ENCODE peak calls at places on chromosomes 3 and 15, in nine cellular contexts. One of them, this sample, is unnamed.

GRCh38 chr3:155065537-155065936 is 14.6 kb upstream of the MME start:
- DNase-seq in NCI-H446: no peak
- DNase-seq in HEK293T: no peak
- DNase-seq in NCI-H187 treated with DMSO at 0.1 percent for 48 hours: no peak
- DNase-seq in DMS79 treated with DMSO at 0.1 percent for 48 hours: no peak
- DNase-seq in M059J: peak; percentile 76
- DNase-seq in stimulated activated CD8-positive, alpha-beta memory T cell treated with anti-CD3 and anti-CD28 coated beads, Interleukin-7, amount 100 ng/mL, for 1 hour: no peak
- DNase-seq in pancreas: no peak
- DNase-seq in neural crest cell: no peak
- DNase-seq in this sample: peak; percentile 32

GRCh38 chr3:67109651-67110204 is 111.6 kb downstream of the KBTBD8 start:
- DNase-seq in NCI-H446: peak; percentile 40
- DNase-seq in HEK293T: no peak
- DNase-seq in NCI-H187 treated with DMSO at 0.1 percent for 48 hours: no peak
- DNase-seq in DMS79 treated with DMSO at 0.1 percent for 48 hours: no peak
- DNase-seq in M059J: peak; percentile 47
- DNase-seq in stimulated activated CD8-positive, alpha-beta memory T cell treated with anti-CD3 and anti-CD28 coated beads, Interleukin-7, amount 100 ng/mL, for 1 hour: no peak
- DNase-seq in pancreas: no peak
- DNase-seq in neural crest cell: no peak
- DNase-seq in this sample: peak; percentile 75

GRCh38 chr3:13146643-13147143 is 73.5 kb upstream of the IQSEC1 start:
- DNase-seq in NCI-H446: no peak
- DNase-seq in HEK293T: no peak
- DNase-seq in NCI-H187 treated with DMSO at 0.1 percent for 48 hours: no peak
- DNase-seq in DMS79 treated with DMSO at 0.1 percent for 48 hours: no peak
- DNase-seq in M059J: no peak
- DNase-seq in stimulated activated CD8-positive, alpha-beta memory T cell treated with anti-CD3 and anti-CD28 coated beads, Interleukin-7, amount 100 ng/mL, for 1 hour: no peak
- DNase-seq in pancreas: no peak
- DNase-seq in neural crest cell: no peak
- DNase-seq in this sample: no peak

GRCh38 chr15:34055868-34056595 is 17.0 kb upstream of the AVEN start:
- DNase-seq in NCI-H446: no peak
- DNase-seq in HEK293T: no peak
- DNase-seq in NCI-H187 treated with DMSO at 0.1 percent for 48 hours: no peak
- DNase-seq in DMS79 treated with DMSO at 0.1 percent for 48 hours: no peak
- DNase-seq in M059J: peak; percentile 85
- DNase-seq in stimulated activated CD8-positive, alpha-beta memory T cell treated with anti-CD3 and anti-CD28 coated beads, Interleukin-7, amount 100 ng/mL, for 1 hour: no peak
- DNase-seq in pancreas: no peak
- DNase-seq in neural crest cell: no peak
- DNase-seq in this sample: peak; percentile 84

GRCh38 chr15:83472151-83472550 is 25.0 kb downstream of the SH3GL3 start:
- DNase-seq in NCI-H446: no peak
- DNase-seq in HEK293T: no peak
- DNase-seq in NCI-H187 treated with DMSO at 0.1 percent for 48 hours: no peak
- DNase-seq in DMS79 treated with DMSO at 0.1 percent for 48 hours: no peak
- DNase-seq in M059J: no peak
- DNase-seq in stimulated activated CD8-positive, alpha-beta memory T cell treated with anti-CD3 and anti-CD28 coated beads, Interleukin-7, amount 100 ng/mL, for 1 hour: no peak
- DNase-seq in pancreas: no peak
- DNase-seq in neural crest cell: no peak
- DNase-seq in this sample: no peak

GRCh38 chr3:100650651-100651611 is 41.5 kb downstream of the ADGRG7 start:
- DNase-seq in NCI-H446: no peak
- DNase-seq in HEK293T: no peak
- DNase-seq in NCI-H187 treated with DMSO at 0.1 percent for 48 hours: no peak
- DNase-seq in DMS79 treated with DMSO at 0.1 percent for 48 hours: no peak
- DNase-seq in M059J: peak; percentile 77
- DNase-seq in stimulated activated CD8-positive, alpha-beta memory T cell treated with anti-CD3 and anti-CD28 coated beads, Interleukin-7, amount 100 ng/mL, for 1 hour: no peak
- DNase-seq in pancreas: no peak
- DNase-seq in neural crest cell: no peak
- DNase-seq in this sample: peak; percentile 45

GRCh38 chr3:111828506-111828905 is 30.6 kb upstream of the PHLDB2 start:
- DNase-seq in NCI-H446: no peak
- DNase-seq in HEK293T: no peak
- DNase-seq in NCI-H187 treated with DMSO at 0.1 percent for 48 hours: no peak
- DNase-seq in DMS79 treated with DMSO at 0.1 percent for 48 hours: no peak
- DNase-seq in M059J: no peak
- DNase-seq in stimulated activated CD8-positive, alpha-beta memory T cell treated with anti-CD3 and anti-CD28 coated beads, Interleukin-7, amount 100 ng/mL, for 1 hour: no peak
- DNase-seq in pancreas: no peak
- DNase-seq in neural crest cell: no peak
- DNase-seq in this sample: no peak

GRCh38 chr3:172270767-172271166 is 177.5 kb downstream of the GHSR start:
- DNase-seq in NCI-H446: no peak
- DNase-seq in HEK293T: no peak
- DNase-seq in NCI-H187 treated with DMSO at 0.1 percent for 48 hours: no peak
- DNase-seq in DMS79 treated with DMSO at 0.1 percent for 48 hours: no peak
- DNase-seq in M059J: no peak
- DNase-seq in stimulated activated CD8-positive, alpha-beta memory T cell treated with anti-CD3 and anti-CD28 coated beads, Interleukin-7, amount 100 ng/mL, for 1 hour: no peak
- DNase-seq in pancreas: no peak
- DNase-seq in neural crest cell: no peak
- DNase-seq in this sample: no peak

GRCh38 chr15:36755341-36755740 is 175.9 kb downstream of the CDIN1 start:
- DNase-seq in NCI-H446: no peak
- DNase-seq in HEK293T: no peak
- DNase-seq in NCI-H187 treated with DMSO at 0.1 percent for 48 hours: peak; percentile 87
- DNase-seq in DMS79 treated with DMSO at 0.1 percent for 48 hours: peak; percentile 38
- DNase-seq in M059J: no peak
- DNase-seq in stimulated activated CD8-positive, alpha-beta memory T cell treated with anti-CD3 and anti-CD28 coated beads, Interleukin-7, amount 100 ng/mL, for 1 hour: no peak
- DNase-seq in pancreas: no peak
- DNase-seq in neural crest cell: no peak
- DNase-seq in this sample: no peak

GRCh38 chr3:37953995-37954394 is 36.6 kb upstream of the VILL start:
- DNase-seq in NCI-H446: no peak
- DNase-seq in HEK293T: no peak
- DNase-seq in NCI-H187 treated with DMSO at 0.1 percent for 48 hours: no peak
- DNase-seq in DMS79 treated with DMSO at 0.1 percent for 48 hours: no peak
- DNase-seq in M059J: no peak
- DNase-seq in stimulated activated CD8-positive, alpha-beta memory T cell treated with anti-CD3 and anti-CD28 coated beads, Interleukin-7, amount 100 ng/mL, for 1 hour: no peak
- DNase-seq in pancreas: no peak
- DNase-seq in neural crest cell: no peak
- DNase-seq in this sample: no peak

GRCh38 chr15:57340673-57341259 is 35.5 kb upstream of the CGNL1 start:
- DNase-seq in NCI-H446: peak; percentile 70
- DNase-seq in HEK293T: peak; percentile 39
- DNase-seq in NCI-H187 treated with DMSO at 0.1 percent for 48 hours: no peak
- DNase-seq in DMS79 treated with DMSO at 0.1 percent for 48 hours: peak; percentile 32
- DNase-seq in M059J: peak; percentile 54
- DNase-seq in stimulated activated CD8-positive, alpha-beta memory T cell treated with anti-CD3 and anti-CD28 coated beads, Interleukin-7, amount 100 ng/mL, for 1 hour: peak; percentile 2
- DNase-seq in pancreas: no peak
- DNase-seq in neural crest cell: peak; percentile 46
- DNase-seq in this sample: peak; percentile 81

GRCh38 chr15:29570931-29571727 is 251.1 kb downstream of the TJP1 start:
- DNase-seq in NCI-H446: no peak
- DNase-seq in HEK293T: peak; percentile 38
- DNase-seq in NCI-H187 treated with DMSO at 0.1 percent for 48 hours: no peak
- DNase-seq in DMS79 treated with DMSO at 0.1 percent for 48 hours: peak; percentile 5
- DNase-seq in M059J: peak; percentile 18
- DNase-seq in stimulated activated CD8-positive, alpha-beta memory T cell treated with anti-CD3 and anti-CD28 coated beads, Interleukin-7, amount 100 ng/mL, for 1 hour: no peak
- DNase-seq in pancreas: peak; percentile 84
- DNase-seq in neural crest cell: peak; percentile 45
- DNase-seq in this sample: peak; percentile 57